ENCODE peak calls at places on chromosome 11, in eight cellular contexts. One of them, this sample, is unnamed.

GRCh38 chr11:60970369-60970774 is 1.1 kb upstream of the CD6 start:
- DNase-seq in SJSA1: peak; percentile 66
- DNase-seq in heart left ventricle: peak; percentile 82
- DNase-seq in DND-41: peak; percentile 65
- DNase-seq in CD4-positive, CD25-positive, alpha-beta regulatory T cell: peak; percentile 80
- DNase-seq in tibial nerve: no peak
- DNase-seq in pancreas: peak; percentile 48
- DNase-seq in prostate gland: no peak
- DNase-seq in this sample: peak; percentile 36

GRCh38 chr11:68976563-68976962 is 4.2 kb downstream of the MRGPRD start:
- DNase-seq in SJSA1: peak; percentile 55
- DNase-seq in heart left ventricle: no peak
- DNase-seq in DND-41: no peak
- DNase-seq in CD4-positive, CD25-positive, alpha-beta regulatory T cell: no peak
- DNase-seq in tibial nerve: no peak
- DNase-seq in pancreas: peak; percentile 3
- DNase-seq in prostate gland: no peak
- DNase-seq in this sample: no peak

GRCh38 chr11:27717377-27717776 is 17.1 kb upstream of the BDNF start:
- DNase-seq in SJSA1: no peak
- DNase-seq in heart left ventricle: no peak
- DNase-seq in DND-41: no peak
- DNase-seq in CD4-positive, CD25-positive, alpha-beta regulatory T cell: no peak
- DNase-seq in tibial nerve: no peak
- DNase-seq in pancreas: no peak
- DNase-seq in prostate gland: no peak
- DNase-seq in this sample: no peak

GRCh38 chr11:76689313-76689712 is 18.8 kb upstream of the LRRC32 start:
- DNase-seq in SJSA1: no peak
- DNase-seq in heart left ventricle: no peak
- DNase-seq in DND-41: no peak
- DNase-seq in CD4-positive, CD25-positive, alpha-beta regulatory T cell: no peak
- DNase-seq in tibial nerve: no peak
- DNase-seq in pancreas: no peak
- DNase-seq in prostate gland: no peak
- DNase-seq in this sample: no peak

GRCh38 chr11:67644042-67644441 is 4.5 kb upstream of the TBX10 start:
- DNase-seq in SJSA1: no peak
- DNase-seq in heart left ventricle: no peak
- DNase-seq in DND-41: no peak
- DNase-seq in CD4-positive, CD25-positive, alpha-beta regulatory T cell: peak; percentile 34
- DNase-seq in tibial nerve: no peak
- DNase-seq in pancreas: no peak
- DNase-seq in prostate gland: no peak
- DNase-seq in this sample: no peak

GRCh38 chr11:129146196-129146595 is 45.9 kb downstream of the ARHGAP32 start:
- DNase-seq in SJSA1: no peak
- DNase-seq in heart left ventricle: no peak
- DNase-seq in DND-41: no peak
- DNase-seq in CD4-positive, CD25-positive, alpha-beta regulatory T cell: no peak
- DNase-seq in tibial nerve: no peak
- DNase-seq in pancreas: no peak
- DNase-seq in prostate gland: no peak
- DNase-seq in this sample: no peak

GRCh38 chr11:36164522-36165250 is 124.5 kb downstream of the COMMD9 start:
- DNase-seq in SJSA1: no peak
- DNase-seq in heart left ventricle: no peak
- DNase-seq in DND-41: no peak
- DNase-seq in CD4-positive, CD25-positive, alpha-beta regulatory T cell: no peak
- DNase-seq in tibial nerve: no peak
- DNase-seq in pancreas: no peak
- DNase-seq in prostate gland: peak; percentile 40
- DNase-seq in this sample: no peak

GRCh38 chr11:14179126-14179820 is 179.7 kb downstream of the RRAS2 start:
- DNase-seq in SJSA1: no peak
- DNase-seq in heart left ventricle: no peak
- DNase-seq in DND-41: no peak
- DNase-seq in CD4-positive, CD25-positive, alpha-beta regulatory T cell: no peak
- DNase-seq in tibial nerve: no peak
- DNase-seq in pancreas: no peak
- DNase-seq in prostate gland: no peak
- DNase-seq in this sample: no peak

GRCh38 chr11:76664578-76665061 is 5.9 kb downstream of the LRRC32 start:
- DNase-seq in SJSA1: no peak
- DNase-seq in heart left ventricle: no peak
- DNase-seq in DND-41: peak; percentile 49
- DNase-seq in CD4-positive, CD25-positive, alpha-beta regulatory T cell: peak; percentile 82
- DNase-seq in tibial nerve: no peak
- DNase-seq in pancreas: no peak
- DNase-seq in prostate gland: no peak
- DNase-seq in this sample: peak; percentile 63

GRCh38 chr11:88281317-88281712 is 56.2 kb downstream of the CTSC start:
- DNase-seq in SJSA1: no peak
- DNase-seq in heart left ventricle: no peak
- DNase-seq in DND-41: no peak
- DNase-seq in CD4-positive, CD25-positive, alpha-beta regulatory T cell: no peak
- DNase-seq in tibial nerve: no peak
- DNase-seq in pancreas: no peak
- DNase-seq in prostate gland: no peak
- DNase-seq in this sample: no peak

GRCh38 chr11:57424802-57425564 is 1.9 kb downstream of the SLC43A3 start:
- DNase-seq in SJSA1: peak; percentile 66
- DNase-seq in heart left ventricle: peak; percentile 75
- DNase-seq in DND-41: peak; percentile 95
- DNase-seq in CD4-positive, CD25-positive, alpha-beta regulatory T cell: peak; percentile 85
- DNase-seq in tibial nerve: peak; percentile 53
- DNase-seq in pancreas: peak; percentile 66
- DNase-seq in prostate gland: peak; percentile 16
- DNase-seq in this sample: peak; percentile 87

GRCh38 chr11:90318651-90319050 is 95.8 kb upstream of the CHORDC1 start:
- DNase-seq in SJSA1: no peak
- DNase-seq in heart left ventricle: no peak
- DNase-seq in DND-41: no peak
- DNase-seq in CD4-positive, CD25-positive, alpha-beta regulatory T cell: no peak
- DNase-seq in tibial nerve: no peak
- DNase-seq in pancreas: no peak
- DNase-seq in prostate gland: no peak
- DNase-seq in this sample: no peak

GRCh38 chr11:128300785-128301184 is 286.6 kb downstream of the ETS1 start:
- DNase-seq in SJSA1: no peak
- DNase-seq in heart left ventricle: no peak
- DNase-seq in DND-41: no peak
- DNase-seq in CD4-positive, CD25-positive, alpha-beta regulatory T cell: no peak
- DNase-seq in tibial nerve: no peak
- DNase-seq in pancreas: no peak
- DNase-seq in prostate gland: no peak
- DNase-seq in this sample: no peak

GRCh38 chr11:26947379-26947844 is 46.5 kb upstream of the FIBIN start:
- DNase-seq in SJSA1: peak; percentile 78
- DNase-seq in heart left ventricle: no peak
- DNase-seq in DND-41: no peak
- DNase-seq in CD4-positive, CD25-positive, alpha-beta regulatory T cell: no peak
- DNase-seq in tibial nerve: peak; percentile 29
- DNase-seq in pancreas: no peak
- DNase-seq in prostate gland: peak; percentile 43
- DNase-seq in this sample: no peak

GRCh38 chr11:66337103-66337899 is 1.1 kb upstream of the RIN1 start:
- DNase-seq in SJSA1: peak; percentile 57
- DNase-seq in heart left ventricle: no peak
- DNase-seq in DND-41: no peak
- DNase-seq in CD4-positive, CD25-positive, alpha-beta regulatory T cell: no peak
- DNase-seq in tibial nerve: no peak
- DNase-seq in pancreas: no peak
- DNase-seq in prostate gland: no peak
- DNase-seq in this sample: no peak

GRCh38 chr11:99489561-99489960 is 468.8 kb downstream of the CNTN5 start:
- DNase-seq in SJSA1: no peak
- DNase-seq in heart left ventricle: no peak
- DNase-seq in DND-41: no peak
- DNase-seq in CD4-positive, CD25-positive, alpha-beta regulatory T cell: no peak
- DNase-seq in tibial nerve: no peak
- DNase-seq in pancreas: no peak
- DNase-seq in prostate gland: no peak
- DNase-seq in this sample: no peak

GRCh38 chr11:94396282-94396681 is 4.9 kb downstream of the GPR83 start:
- DNase-seq in SJSA1: no peak
- DNase-seq in heart left ventricle: no peak
- DNase-seq in DND-41: no peak
- DNase-seq in CD4-positive, CD25-positive, alpha-beta regulatory T cell: no peak
- DNase-seq in tibial nerve: no peak
- DNase-seq in pancreas: no peak
- DNase-seq in prostate gland: no peak
- DNase-seq in this sample: no peak

GRCh38 chr11:135075740-135076139 is 663.7 kb upstream of the B3GAT1 start:
- DNase-seq in SJSA1: peak; percentile 52
- DNase-seq in heart left ventricle: peak; percentile 69
- DNase-seq in DND-41: peak; percentile 64
- DNase-seq in CD4-positive, CD25-positive, alpha-beta regulatory T cell: peak; percentile 57
- DNase-seq in tibial nerve: peak; percentile 57
- DNase-seq in pancreas: peak; percentile 21
- DNase-seq in prostate gland: no peak
- DNase-seq in this sample: peak; percentile 88

GRCh38 chr11:126701555-126701897 is 299.0 kb downstream of the KIRREL3 start:
- DNase-seq in SJSA1: no peak
- DNase-seq in heart left ventricle: no peak
- DNase-seq in DND-41: no peak
- DNase-seq in CD4-positive, CD25-positive, alpha-beta regulatory T cell: no peak
- DNase-seq in tibial nerve: no peak
- DNase-seq in pancreas: no peak
- DNase-seq in prostate gland: no peak
- DNase-seq in this sample: no peak

GRCh38 chr11:121281609-121282164 is 10.9 kb upstream of the SC5D start:
- DNase-seq in SJSA1: no peak
- DNase-seq in heart left ventricle: no peak
- DNase-seq in DND-41: no peak
- DNase-seq in CD4-positive, CD25-positive, alpha-beta regulatory T cell: no peak
- DNase-seq in tibial nerve: no peak
- DNase-seq in pancreas: no peak
- DNase-seq in prostate gland: no peak
- DNase-seq in this sample: no peak

GRCh38 chr11:103624708-103625623 is 411.5 kb upstream of the DDI1 start:
- DNase-seq in SJSA1: peak; percentile 56
- DNase-seq in heart left ventricle: no peak
- DNase-seq in DND-41: no peak
- DNase-seq in CD4-positive, CD25-positive, alpha-beta regulatory T cell: no peak
- DNase-seq in tibial nerve: no peak
- DNase-seq in pancreas: no peak
- DNase-seq in prostate gland: no peak
- DNase-seq in this sample: no peak

GRCh38 chr11:90218606-90219005 is 4.2 kb downstream of the CHORDC1 start:
- DNase-seq in SJSA1: no peak
- DNase-seq in heart left ventricle: no peak
- DNase-seq in DND-41: no peak
- DNase-seq in CD4-positive, CD25-positive, alpha-beta regulatory T cell: no peak
- DNase-seq in tibial nerve: no peak
- DNase-seq in pancreas: no peak
- DNase-seq in prostate gland: no peak
- DNase-seq in this sample: no peak

GRCh38 chr11:65803797-65804492 is 17.1 kb downstream of the OVOL1 start:
- DNase-seq in SJSA1: no peak
- DNase-seq in heart left ventricle: no peak
- DNase-seq in DND-41: no peak
- DNase-seq in CD4-positive, CD25-positive, alpha-beta regulatory T cell: no peak
- DNase-seq in tibial nerve: no peak
- DNase-seq in pancreas: no peak
- DNase-seq in prostate gland: no peak
- DNase-seq in this sample: no peak

GRCh38 chr11:4695442-4695841 is 2.2 kb downstream of the OR51E2 start:
- DNase-seq in SJSA1: no peak
- DNase-seq in heart left ventricle: no peak
- DNase-seq in DND-41: no peak
- DNase-seq in CD4-positive, CD25-positive, alpha-beta regulatory T cell: no peak
- DNase-seq in tibial nerve: no peak
- DNase-seq in pancreas: no peak
- DNase-seq in prostate gland: no peak
- DNase-seq in this sample: no peak

GRCh38 chr11:85627332-85627997 is at the start of gene DLG2:
- DNase-seq in SJSA1: no peak
- DNase-seq in heart left ventricle: peak; percentile 64
- DNase-seq in DND-41: no peak
- DNase-seq in CD4-positive, CD25-positive, alpha-beta regulatory T cell: peak; percentile 39
- DNase-seq in tibial nerve: no peak
- DNase-seq in pancreas: peak; percentile 20
- DNase-seq in prostate gland: peak; percentile 12
- DNase-seq in this sample: peak; percentile 63

GRCh38 chr11:124760806-124761205 is 1.3 kb downstream of the ESAM start:
- DNase-seq in SJSA1: no peak
- DNase-seq in heart left ventricle: no peak
- DNase-seq in DND-41: no peak
- DNase-seq in CD4-positive, CD25-positive, alpha-beta regulatory T cell: no peak
- DNase-seq in tibial nerve: no peak
- DNase-seq in pancreas: no peak
- DNase-seq in prostate gland: no peak
- DNase-seq in this sample: no peak
- H3K4me1 ChIP-seq in SJSA1: peaks cover 23% of the 10 kb centered on the region
- H3K4me1 ChIP-seq in heart left ventricle: peaks cover 51% of the 10 kb centered on the region
- H3K4me1 ChIP-seq in DND-41: no peaks in the 10 kb centered on the region
- H3K4me1 ChIP-seq in CD4-positive, CD25-positive, alpha-beta regulatory T cell: peaks cover 48% of the 10 kb centered on the region
- H3K4me1 ChIP-seq in tibial nerve: peaks cover 29% of the 10 kb centered on the region
- H3K4me1 ChIP-seq in pancreas: peaks cover 17% of the 10 kb centered on the region
- H3K4me1 ChIP-seq in prostate gland: peaks cover 13% of the 10 kb centered on the region
- H3K4me1 ChIP-seq in this sample: peaks cover 3% of the 10 kb centered on the region

GRCh38 chr11:62142043-62142375 is 18.2 kb downstream of the INCENP start:
- DNase-seq in SJSA1: peak; percentile 41
- DNase-seq in heart left ventricle: no peak
- DNase-seq in DND-41: no peak
- DNase-seq in CD4-positive, CD25-positive, alpha-beta regulatory T cell: no peak
- DNase-seq in tibial nerve: no peak
- DNase-seq in pancreas: no peak
- DNase-seq in prostate gland: no peak
- DNase-seq in this sample: no peak
- H3K27me3 ChIP-seq in SJSA1: no peaks in the 10 kb centered on the region
- H3K27me3 ChIP-seq in heart left ventricle: no peaks in the 10 kb centered on the region
- H3K27me3 ChIP-seq in DND-41: no peaks in the 10 kb centered on the region
- H3K27me3 ChIP-seq in CD4-positive, CD25-positive, alpha-beta regulatory T cell: no peaks in the 10 kb centered on the region
- H3K27me3 ChIP-seq in tibial nerve: no peaks in the 10 kb centered on the region
- H3K27me3 ChIP-seq in pancreas: no peaks in the 10 kb centered on the region
- H3K27me3 ChIP-seq in prostate gland: no peaks in the 10 kb centered on the region
- H3K27me3 ChIP-seq in this sample: no peaks in the 10 kb centered on the region

DNA sequence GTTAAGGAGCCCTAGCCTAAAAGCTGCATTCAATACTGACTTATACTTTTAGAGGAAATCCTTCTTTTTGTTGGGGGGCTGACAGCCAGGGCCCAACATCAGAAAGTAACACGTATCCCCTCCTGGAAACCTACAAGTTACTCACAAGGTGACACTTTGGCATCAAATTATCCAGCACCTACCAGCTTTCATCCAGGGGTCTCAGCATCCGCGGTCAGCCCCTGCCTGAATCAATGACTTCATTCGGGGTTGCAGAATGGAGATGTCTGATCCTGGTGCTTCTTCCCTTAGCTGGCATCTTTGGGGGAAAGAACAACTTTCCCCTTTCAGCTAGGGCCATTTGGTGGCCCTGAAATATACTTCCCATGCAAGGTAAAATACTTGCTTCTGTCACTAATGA is 5.3 kb upstream of the NAP1L4 start:
- DNase-seq in SJSA1: no peak
- DNase-seq in heart left ventricle: no peak
- DNase-seq in DND-41: no peak
- DNase-seq in CD4-positive, CD25-positive, alpha-beta regulatory T cell: no peak
- DNase-seq in tibial nerve: no peak
- DNase-seq in pancreas: no peak
- DNase-seq in prostate gland: no peak
- DNase-seq in this sample: no peak
- H3K4me1 ChIP-seq in SJSA1: peaks cover 23% of the 10 kb centered on the region
- H3K4me1 ChIP-seq in heart left ventricle: peaks cover 12% of the 10 kb centered on the region
- H3K4me1 ChIP-seq in DND-41: peaks cover 10% of the 10 kb centered on the region
- H3K4me1 ChIP-seq in CD4-positive, CD25-positive, alpha-beta regulatory T cell: peaks cover 7% of the 10 kb centered on the region
- H3K4me1 ChIP-seq in tibial nerve: peaks cover 28% of the 10 kb centered on the region
- H3K4me1 ChIP-seq in pancreas: peaks cover 18% of the 10 kb centered on the region
- H3K4me1 ChIP-seq in prostate gland: peaks cover 23% of the 10 kb centered on the region
- H3K4me1 ChIP-seq in this sample: peaks cover 10% of the 10 kb centered on the region

GRCh38 chr11:287821-288327 is 1.1 kb upstream of the PGGHG start:
- DNase-seq in SJSA1: no peak
- DNase-seq in heart left ventricle: peak; percentile 66
- DNase-seq in DND-41: peak; percentile 59
- DNase-seq in CD4-positive, CD25-positive, alpha-beta regulatory T cell: no peak
- DNase-seq in tibial nerve: no peak
- DNase-seq in pancreas: peak; percentile 59
- DNase-seq in prostate gland: no peak
- DNase-seq in this sample: no peak
- H3K27me3 ChIP-seq in SJSA1: peaks cover 16% of the 10 kb centered on the region
- H3K27me3 ChIP-seq in heart left ventricle: peaks cover 20% of the 10 kb centered on the region
- H3K27me3 ChIP-seq in DND-41: peaks cover 9% of the 10 kb centered on the region
- H3K27me3 ChIP-seq in CD4-positive, CD25-positive, alpha-beta regulatory T cell: peaks cover 1% of the 10 kb centered on the region
- H3K27me3 ChIP-seq in tibial nerve: no peaks in the 10 kb centered on the region
- H3K27me3 ChIP-seq in pancreas: no peaks in the 10 kb centered on the region
- H3K27me3 ChIP-seq in prostate gland: peaks cover 2% of the 10 kb centered on the region
- H3K27me3 ChIP-seq in this sample: peaks cover 26% of the 10 kb centered on the region

This sample was measured in SJCRH30.